ENCODE peak calls at places on chromosomes 12 and 14, in five cellular contexts. I, C, L, H and Y are unnamed samples.

GRCh38 chr14:93970589-93970966 is 5.8 kb downstream of the ASB2 start:
- DNase-seq in C (peak; percentile 35), I (no peak), L (peak; percentile 64), H (peak; percentile 76), Y (peak; percentile 81)

GRCh38 chr12:115322275-115322674 is 638.3 kb upstream of the TBX3 start:
- DNase-seq in C (no peak), H (no peak), I (no peak), L (no peak), Y (no peak)

GRCh38 chr12:15701212-15701611 is 88.0 kb downstream of the EPS8 start:
- DNase-seq in I (no peak), C (no peak), L (no peak), H (no peak), Y (no peak)

GRCh38 chr12:6606331-6607131 is 648 bp downstream of the CHD4 start:
- DNase-seq in H (peak; percentile 78), L (peak; percentile 54), I (no peak), C (no peak), Y (no peak)

GRCh38 chr12:53214687-53215455 is 7.8 kb upstream of the ITGB7 start:
- DNase-seq in H (peak; percentile 46), C (no peak), L (no peak), I (no peak), Y (no peak)

GRCh38 chr12:122318607-122319311 is 52.5 kb upstream of the VPS33A start:
- DNase-seq in I (peak; percentile 24), C (no peak), H (no peak), L (no peak), Y (no peak)

GRCh38 chr12:114018669-114019068 is 52.5 kb upstream of the RBM19 start:
- DNase-seq in I (no peak), L (no peak), H (no peak), C (no peak), Y (no peak)

GRCh38 chr12:118061876-118062791 is 1.2 kb upstream of the WSB2 start:
- DNase-seq in C (peak; percentile 19), H (peak; percentile 13), L (no peak), I (no peak), Y (no peak)

GRCh38 chr14:68621400-68622365 is 171.2 kb downstream of the ZFP36L1 start:
- DNase-seq in L (no peak), I (peak; percentile 30), H (no peak), C (no peak), Y (no peak)

GRCh38 chr12:45934956-45935355 is 55.4 kb downstream of the SCAF11 start:
- DNase-seq in C (no peak), H (no peak), I (no peak), L (no peak), Y (no peak)

GRCh38 chr12:73274972-73275371 is 1002.8 kb downstream of the TRHDE start:
- DNase-seq in L (no peak), I (no peak), H (no peak), C (no peak), Y (no peak)

GRCh38 chr14:105018414-105018813 is 2.5 kb downstream of the CDCA4 start:
- DNase-seq in H (no peak), L (no peak), I (no peak), C (no peak), Y (no peak)

GRCh38 chr12:64998327-64999156 is 122.6 kb downstream of the WIF1 start:
- DNase-seq in C (no peak), L (no peak), H (no peak), I (no peak), Y (no peak)

GRCh38 chr12:30914986-30915591 is 11.5 kb upstream of the TSPAN11 start:
- DNase-seq in I (no peak), H (no peak), L (no peak), C (no peak), Y (no peak)

GRCh38 chr12:102249073-102249854 is 51.6 kb upstream of the PMCH start:
- DNase-seq in C (no peak), L (no peak), H (no peak), I (no peak), Y (no peak)

GRCh38 chr12:77401062-77401461 is 335.7 kb upstream of the E2F7 start:
- DNase-seq in L (no peak), C (no peak), I (no peak), H (no peak), Y (no peak)

GRCh38 chr12:130555628-130556485 is 160.2 kb downstream of the RIMBP2 start:
- DNase-seq in L (no peak), H (no peak), C (peak; percentile 89), I (no peak), Y (no peak)

GRCh38 chr12:102681747-102682146 is 201.4 kb upstream of the IGF1 start:
- DNase-seq in C (no peak), L (no peak), H (no peak), I (no peak), Y (no peak)

GRCh38 chr12:18339633-18340032 is 78.3 kb downstream of the PIK3C2G start:
- DNase-seq in L (no peak), C (no peak), I (no peak), H (no peak), Y (no peak)

GRCh38 chr12:132310181-132311040 is 19.0 kb downstream of the GALNT9 start:
- DNase-seq in C (no peak), H (no peak), I (no peak), L (no peak), Y (no peak)

GRCh38 chr14:34340226-34340625 is 121.8 kb downstream of the SPTSSA start:
- DNase-seq in L (no peak), I (no peak), H (no peak), C (no peak), Y (no peak)

GRCh38 chr14:30921788-30922187 is 47.4 kb downstream of the COCH start:
- DNase-seq in I (no peak), L (no peak), C (no peak), H (no peak), Y (no peak)

GRCh38 chr12:48717252-48717695 is 767 bp upstream of the CCNT1 start:
- DNase-seq in I (no peak), H (peak; percentile 26), C (no peak), L (no peak), Y (no peak)

GRCh38 chr14:56648508-56649301 is 69.1 kb downstream of the TMEM260 start:
- DNase-seq in H (no peak), I (no peak), L (no peak), C (peak; percentile 98), Y (no peak)

GRCh38 chr12:84727964-84728363 is 184.6 kb downstream of the SLC6A15 start:
- DNase-seq in I (no peak), L (no peak), C (no peak), H (no peak), Y (no peak)

GRCh38 chr12:67222302-67222701 is 46.9 kb upstream of the CAND1 start:
- DNase-seq in L (no peak), H (peak; percentile 8), C (peak; percentile 31), I (no peak), Y (no peak)

GRCh38 chr14:90559811-90560492 is 163.1 kb downstream of the CALM1 start:
- DNase-seq in C (no peak), H (no peak), L (no peak), I (no peak), Y (no peak)

GRCh38 chr12:65010437-65010836 is 110.7 kb downstream of the WIF1 start:
- DNase-seq in L (no peak), C (no peak), H (no peak), I (no peak), Y (no peak)

GRCh38 chr14:76678244-76678643 is 83.0 kb upstream of the VASH1 start:
- DNase-seq in I (no peak), H (no peak), L (no peak), C (no peak), Y (no peak)

GRCh38 chr14:35384386-35385041 is 20.0 kb downstream of the NFKBIA start:
- DNase-seq in H (no peak), L (no peak), I (peak; percentile 91), C (no peak), Y (no peak)

GRCh38 chr12:8941691-8942478 is 7.6 kb downstream of the M6PR start:
- DNase-seq in H (no peak), L (no peak), I (no peak), C (no peak), Y (no peak)

GRCh38 chr12:112855375-112855774 is 51.4 kb upstream of the OAS1 start:
- DNase-seq in H (peak; percentile 15), C (peak; percentile 17), L (no peak), I (no peak), Y (peak; percentile 92)

GRCh38 chr12:56129210-56129691 is 1.2 kb downstream of the ESYT1 start:
- DNase-seq in C (peak; percentile 34), L (peak; percentile 65), H (peak; percentile 85), I (no peak), Y (no peak)

GRCh38 chr12:60174476-60174875 is 578.6 kb downstream of the SLC16A7 start:
- DNase-seq in H (no peak), I (no peak), L (no peak), C (no peak), Y (no peak)

GRCh38 chr12:64323476-64324225 is 66.9 kb downstream of the C12orf56 start:
- DNase-seq in H (no peak), L (no peak), I (no peak), C (no peak), Y (no peak)

GRCh38 chr12:51307655-51308593 is 16.1 kb downstream of the BIN2 start:
- DNase-seq in H (no peak), L (no peak), C (no peak), I (peak; percentile 55), Y (no peak)

GRCh38 chr12:25521625-25522256 is 31.3 kb downstream of the LMNTD1 start:
- DNase-seq in I (no peak), C (no peak), L (no peak), H (no peak), Y (no peak)